ENCODE peak calls at places on chromosomes 16 and 17, in five cellular contexts. P is A549, R is breast epithelium, Q is K562, J is fibroblast of pulmonary artery. E is an unnamed sample.
A peak's percentile ranks its signal among the peaks of the same experiment; 100 is the strongest.

GRCh38 chr17:59761385-59762021 is 54.0 kb downstream of the VMP1 start:
- DNase-seq in P (peak; percentile 81), R (no peak), Q (no peak), J (peak; percentile 76), E (no peak)

GRCh38 chr16:4489030-4489429 is 12.8 kb downstream of the HMOX2 start:
- DNase-seq in P (no peak), R (no peak), Q (no peak), J (peak; percentile 83), E (no peak)

GRCh38 chr16:52584354-52584840 is 37.5 kb upstream of the TOX3 start:
- DNase-seq in P (no peak), R (no peak), Q (no peak), J (no peak), E (no peak)

GRCh38 chr17:68420065-68420847 is 37.0 kb downstream of the WIPI1 start:
- DNase-seq in P (no peak), R (no peak), Q (no peak), J (no peak), E (no peak)

GRCh38 chr17:81517339-81518112 is 4.9 kb upstream of the ACTG1 start:
- DNase-seq in P (no peak), R (no peak), Q (no peak), J (no peak), E (no peak)

GRCh38 chr16:9522589-9522988 is 431.1 kb downstream of the HAPSTR1 start:
- DNase-seq in P (no peak), R (no peak), Q (no peak), J (no peak), E (no peak)

GRCh38 chr17:68381076-68381900 is 76.0 kb downstream of the WIPI1 start:
- DNase-seq in P (peak; percentile 84), R (peak; percentile 45), Q (no peak), J (peak; percentile 84), E (no peak)

GRCh38 chr16:82671743-82672142 is 45.0 kb downstream of the CDH13 start:
- DNase-seq in P (no peak), R (no peak), Q (no peak), J (no peak), E (no peak)

GRCh38 chr17:68033636-68034451 is 1.7 kb upstream of the KPNA2 start:
- DNase-seq in P (peak; percentile 94), R (no peak), Q (peak; percentile 22), J (peak; percentile 53), E (no peak)

GRCh38 chr17:65592131-65592965 is 30.9 kb upstream of the AXIN2 start:
- DNase-seq in P (no peak), R (no peak), Q (no peak), J (no peak), E (no peak)

GRCh38 chr17:39212200-39212810 is 12.2 kb downstream of the RPL19 start:
- DNase-seq in P (no peak), R (no peak), Q (no peak), J (no peak), E (no peak)

GRCh38 chr16:27894441-27894840 is 169.1 kb downstream of the GSG1L start:
- DNase-seq in P (no peak), R (no peak), Q (no peak), J (no peak), E (no peak)

GRCh38 chr16:65740716-65741115 is 618.9 kb upstream of the CDH11 start:
- DNase-seq in P (no peak), R (no peak), Q (no peak), J (peak; percentile 27), E (no peak)

GRCh38 chr17:72399023-72399607 is 278.3 kb downstream of the SOX9 start:
- DNase-seq in P (no peak), R (no peak), Q (no peak), J (no peak), E (no peak)

GRCh38 chr17:71032746-71033273 is 863.5 kb downstream of the KCNJ2 start:
- DNase-seq in P (no peak), R (no peak), Q (no peak), J (no peak), E (no peak)

GRCh38 chr17:14301761-14302401 is 1.0 kb downstream of the HS3ST3B1 start:
- DNase-seq in P (peak; percentile 29), R (no peak), Q (no peak), J (peak; percentile 61), E (peak; percentile 70)

GRCh38 chr16:84340305-84341040 is 27.9 kb upstream of the ATP2C2 start:
- DNase-seq in P (peak; percentile 26), R (peak; percentile 68), Q (no peak), J (peak; percentile 13), E (no peak)

GRCh38 chr17:71632328-71632727 is 488.5 kb upstream of the SOX9 start:
- DNase-seq in P (peak; percentile 26), R (no peak), Q (no peak), J (peak; percentile 17), E (no peak)

GRCh38 chr17:19946921-19947320 is 30.7 kb downstream of the AKAP10 start:
- DNase-seq in P (no peak), R (no peak), Q (no peak), J (no peak), E (no peak)

GRCh38 chr16:89700649-89701424 is 668 bp downstream of the SPATA2L start:
- DNase-seq in P (peak; percentile 72), R (peak; percentile 66), Q (peak; percentile 54), J (peak; percentile 32), E (no peak)
- TF ChIP-seq CTCF in P (no peak), R (no peak), Q (peak; percentile 51), J (no peak), E (no peak)

DNA sequence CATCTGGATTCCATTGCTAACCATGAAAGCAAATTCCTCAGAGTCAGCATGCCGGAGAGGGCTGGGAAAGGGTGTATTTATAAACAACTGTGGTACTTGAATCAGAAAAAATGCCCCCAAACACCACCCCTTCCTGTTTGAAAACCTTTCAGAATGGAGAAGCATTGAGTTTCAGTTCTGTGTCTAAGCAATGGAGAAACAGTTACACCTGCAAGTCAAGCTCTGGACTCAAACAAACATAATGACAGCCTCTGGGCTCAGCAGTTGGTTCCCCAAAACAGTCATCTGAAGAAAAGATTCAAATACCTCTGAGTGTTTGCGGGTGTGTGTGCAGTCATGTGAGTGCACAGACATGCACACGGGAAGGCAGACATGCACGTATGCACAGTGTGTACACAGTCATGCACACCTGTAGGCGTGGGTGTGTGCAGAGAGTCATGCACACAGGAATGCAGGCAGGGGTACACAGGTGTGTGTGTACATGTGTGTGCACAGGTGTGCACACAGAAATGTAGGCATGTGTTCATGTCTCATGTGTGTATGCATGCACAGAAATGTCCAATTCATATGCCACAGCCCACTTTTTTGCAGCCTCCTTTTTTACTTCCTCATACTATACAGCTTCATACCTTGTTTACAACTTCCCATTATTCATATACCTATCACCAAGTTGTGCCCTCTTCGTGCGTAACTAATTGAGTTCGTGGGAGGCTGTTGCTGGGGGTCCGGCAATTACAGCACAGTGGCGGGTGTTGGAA is 266.3 kb downstream of the ENGASE start:
- DNase-seq in P (no peak), R (no peak), Q (no peak), J (no peak), E (no peak)
- TF ChIP-seq CTCF in P (no peak), R (no peak), Q (no peak), J (no peak), E (no peak)

GRCh38 chr17:503449-503700 is 150.8 kb upstream of the RPH3AL start:
- DNase-seq in P (no peak), R (no peak), Q (no peak), J (no peak), E (no peak)
- TF ChIP-seq CTCF in P (no peak), R (no peak), Q (no peak), J (no peak), E (no peak)

GRCh38 chr16:67179421-67180080 is 4.2 kb downstream of the MATCAP1 start:
- DNase-seq in P (peak; percentile 57), R (no peak), Q (no peak), J (no peak), E (no peak)
- TF ChIP-seq CTCF in P (peak; percentile 30), R (no peak), Q (no peak), J (no peak), E (peak; percentile 31)

E was measured in type B pancreatic cell.